ENCODE peak calls at places on chromosomes 3 and 15, in four cellular contexts. T, G, D and L are unnamed samples.

GRCh38 chr3:110459021-110459420 is 612.6 kb upstream of the NECTIN3 start:
- DNase-seq in T (no peak), G (peak), D (no peak), L (peak)

GRCh38 chr3:70086336-70086735 is 86.8 kb downstream of the SAMMSON start:
- DNase-seq in T (no peak), G (no peak), D (no peak), L (no peak)

GRCh38 chr3:47367631-47368030 is 13.2 kb upstream of the PTPN23 start:
- DNase-seq in T (no peak), G (no peak), D (no peak), L (no peak)

GRCh38 chr3:195613468-195614069 is 29.8 kb upstream of the APOD start:
- DNase-seq in T (no peak), G (no peak), D (no peak), L (no peak)

GRCh38 chr3:146100825-146101444 is 60.0 kb downstream of the PLOD2 start:
- DNase-seq in T (no peak), G (no peak), D (no peak), L (no peak)

GRCh38 chr3:49998326-49998725 is 58.4 kb downstream of the RBM6 start:
- DNase-seq in T (no peak), G (peak), D (peak), L (peak)

GRCh38 chr15:70995383-70995965 is 102.8 kb downstream of the LRRC49 start:
- DNase-seq in T (no peak), G (no peak), D (no peak), L (no peak)

GRCh38 chr3:148750296-148750695 is 52.6 kb downstream of the AGTR1 start:
- DNase-seq in T (no peak), G (no peak), D (no peak), L (no peak)

GRCh38 chr3:78870484-78870883 is 897.3 kb downstream of the ROBO1 start:
- DNase-seq in T (no peak), G (no peak), D (no peak), L (no peak)

GRCh38 chr3:138354376-138354775 is 6.0 kb downstream of the MRAS start:
- DNase-seq in T (no peak), G (no peak), D (no peak), L (no peak)

GRCh38 chr3:46214751-46215352 is 6.7 kb upstream of the CCR1 start:
- DNase-seq in T (no peak), G (no peak), D (no peak), L (no peak)

GRCh38 chr3:46447535-46447934 is 17.2 kb downstream of the LTF start:
- DNase-seq in T (no peak), G (no peak), D (no peak), L (no peak)

GRCh38 chr15:91099616-91100560 is at the start of gene SV2B:
- DNase-seq in T (peak), G (peak), D (no peak), L (no peak)

GRCh38 chr3:77259701-77260100 is 219.8 kb downstream of the ROBO2 start:
- DNase-seq in T (no peak), G (no peak), D (no peak), L (peak)

GRCh38 chr15:42364529-42364928 is 5.2 kb downstream of the CAPN3 start:
- DNase-seq in T (no peak), G (no peak), D (no peak), L (no peak)

GRCh38 chr3:134445631-134446030 is 40.2 kb downstream of the ANAPC13 start:
- DNase-seq in T (no peak), G (peak), D (no peak), L (no peak)

GRCh38 chr3:36597422-36597821 is 166.9 kb downstream of the DCLK3 start:
- DNase-seq in T (no peak), G (peak), D (peak), L (no peak)

GRCh38 chr15:42707068-42707467 is 29.9 kb downstream of the CDAN1 start:
- DNase-seq in T (peak), G (peak), D (no peak), L (no peak)

GRCh38 chr15:39497016-39497758 is 83.7 kb upstream of the THBS1 start:
- DNase-seq in T (no peak), G (no peak), D (no peak), L (no peak)

GRCh38 chr15:71275098-71275497 is 159.8 kb downstream of the THSD4 start:
- DNase-seq in T (no peak), G (peak), D (peak), L (peak)

GRCh38 chr3:106825962-106826605 is 551.2 kb upstream of the CCDC54 start:
- DNase-seq in T (no peak), G (peak), D (peak), L (no peak)

GRCh38 chr15:58528197-58528870 is 96.5 kb downstream of the LIPC start:
- DNase-seq in T (peak), G (peak), D (no peak), L (no peak)

GRCh38 chr15:65887565-65887964 is 18.3 kb downstream of the RAB11A start:
- DNase-seq in T (no peak), G (no peak), D (no peak), L (no peak)

GRCh38 chr15:85871545-85871944 is 76.8 kb upstream of the KLHL25 start:
- DNase-seq in T (no peak), G (no peak), D (no peak), L (no peak)

GRCh38 chr3:4820296-4821121 is 158.7 kb upstream of the BHLHE40 start:
- DNase-seq in T (no peak), G (no peak), D (no peak), L (no peak)

GRCh38 chr15:41872166-41872747 is 21.6 kb downstream of the SPTBN5 start:
- DNase-seq in T (no peak), G (no peak), D (no peak), L (no peak)

GRCh38 chr15:99014803-99015676 is 7.4 kb upstream of the PGPEP1L start:
- DNase-seq in T (peak), G (peak), D (no peak), L (no peak)

GRCh38 chr3:28758115-28758514 is 409.5 kb upstream of the AZI2 start:
- DNase-seq in T (no peak), G (no peak), D (no peak), L (no peak)

GRCh38 chr3:105022813-105023212 is 343.9 kb upstream of the ALCAM start:
- DNase-seq in T (no peak), G (no peak), D (no peak), L (no peak)

GRCh38 chr3:42080452-42080872 is 10.7 kb upstream of the TRAK1 start:
- DNase-seq in T (no peak), G (peak), D (no peak), L (no peak)

GRCh38 chr15:32908135-32908801 is 190.5 kb downstream of the GREM1 start:
- DNase-seq in T (no peak), G (peak), D (no peak), L (no peak)

GRCh38 chr3:132722165-132723023 is at the start of gene NPHP3:
- DNase-seq in T (peak), G (peak), D (peak), L (peak)
- TF ChIP-seq CTCF in T (no peak), G (no peak), D (no peak), L (no peak)

DNA sequence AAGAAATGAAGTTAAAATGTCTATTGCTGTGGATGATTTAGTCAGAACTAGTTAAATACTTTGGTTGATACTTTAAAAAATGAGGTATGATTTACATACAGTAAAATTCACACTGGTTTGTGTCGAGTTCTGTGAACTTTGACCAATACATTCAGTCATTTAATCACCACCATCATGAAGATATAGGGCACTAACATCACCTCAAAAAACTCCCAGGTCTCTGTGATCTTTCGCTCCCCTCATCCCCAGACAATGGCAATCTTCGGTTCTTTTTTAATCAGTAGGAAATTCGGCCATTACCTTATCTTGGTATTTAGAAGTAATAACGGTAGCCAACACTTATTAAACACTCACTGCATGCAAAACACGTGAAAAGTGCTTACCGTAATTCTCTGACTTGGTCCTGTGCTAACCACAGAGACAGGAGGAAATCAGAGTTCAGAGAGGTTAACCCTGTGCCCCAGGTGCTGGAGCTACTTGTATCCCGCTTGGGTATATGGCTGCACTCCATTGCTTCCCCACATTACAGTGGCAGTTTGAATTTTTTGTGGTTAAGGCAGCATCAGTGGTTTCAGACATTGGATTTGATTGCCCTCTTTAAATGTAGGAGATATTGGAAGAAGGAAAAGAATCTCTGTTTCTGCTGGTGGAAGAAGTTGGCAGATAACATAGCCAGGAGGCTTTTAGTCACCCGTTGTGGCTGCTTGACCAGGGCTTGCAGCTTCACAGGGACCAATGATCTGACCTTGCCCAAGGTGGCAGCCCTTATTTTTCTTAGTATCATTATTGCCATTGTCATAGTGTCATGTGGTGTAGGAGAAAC is 4.2 kb downstream of the PLCL2 start:
- DNase-seq in T (no peak), G (no peak), D (no peak), L (no peak)
- H3K4me3 ChIP-seq in T (no peak), G (no peak), D (no peak), L (no peak)

GRCh38 chr3:158788446-158788845 is 13.4 kb upstream of the MFSD1 start:
- DNase-seq in T (no peak), G (no peak), D (no peak), L (no peak)

GRCh38 chr3:158792709-158793108 is 9.1 kb upstream of the MFSD1 start:
- DNase-seq in T (no peak), G (peak), D (peak), L (no peak)

GRCh38 chr3:158785972-158786371 is 15.9 kb upstream of the MFSD1 start:
- DNase-seq in T (no peak), G (no peak), D (no peak), L (no peak)

GRCh38 chr3:158791259-158791920 is 10.5 kb upstream of the MFSD1 start:
- DNase-seq in T (peak), G (peak), D (peak), L (no peak)

GRCh38 chr3:158789592-158789991 is 12.3 kb upstream of the MFSD1 start:
- DNase-seq in T (no peak), G (no peak), D (no peak), L (no peak)
- TF ChIP-seq CTCF in T (no peak), G (peak), D (peak), L (peak)

DNA sequence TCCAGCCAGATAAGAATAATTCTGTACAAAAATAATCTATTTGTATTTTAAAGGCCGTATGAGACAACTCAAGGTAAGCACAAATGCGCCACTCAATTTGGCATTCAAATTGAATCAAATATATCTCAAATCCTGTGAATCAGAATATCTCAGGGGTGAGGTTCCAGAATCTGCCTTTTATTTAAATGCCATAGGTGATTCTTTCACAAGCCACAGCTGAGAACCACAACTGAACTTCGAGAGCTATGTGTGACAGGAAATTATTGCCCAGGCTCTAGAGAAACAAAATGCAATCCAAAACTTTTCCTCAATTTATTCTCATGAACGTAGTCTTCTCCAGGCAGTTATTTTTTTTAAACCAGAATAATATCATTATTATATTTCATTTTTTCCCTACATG is 11.9 kb downstream of the ATP8B4 start:
- DNase-seq in T (no peak), G (no peak), D (no peak), L (no peak)
- H3K4me3 ChIP-seq in T (no peak), G (no peak), D (no peak), L (no peak)

DNA sequence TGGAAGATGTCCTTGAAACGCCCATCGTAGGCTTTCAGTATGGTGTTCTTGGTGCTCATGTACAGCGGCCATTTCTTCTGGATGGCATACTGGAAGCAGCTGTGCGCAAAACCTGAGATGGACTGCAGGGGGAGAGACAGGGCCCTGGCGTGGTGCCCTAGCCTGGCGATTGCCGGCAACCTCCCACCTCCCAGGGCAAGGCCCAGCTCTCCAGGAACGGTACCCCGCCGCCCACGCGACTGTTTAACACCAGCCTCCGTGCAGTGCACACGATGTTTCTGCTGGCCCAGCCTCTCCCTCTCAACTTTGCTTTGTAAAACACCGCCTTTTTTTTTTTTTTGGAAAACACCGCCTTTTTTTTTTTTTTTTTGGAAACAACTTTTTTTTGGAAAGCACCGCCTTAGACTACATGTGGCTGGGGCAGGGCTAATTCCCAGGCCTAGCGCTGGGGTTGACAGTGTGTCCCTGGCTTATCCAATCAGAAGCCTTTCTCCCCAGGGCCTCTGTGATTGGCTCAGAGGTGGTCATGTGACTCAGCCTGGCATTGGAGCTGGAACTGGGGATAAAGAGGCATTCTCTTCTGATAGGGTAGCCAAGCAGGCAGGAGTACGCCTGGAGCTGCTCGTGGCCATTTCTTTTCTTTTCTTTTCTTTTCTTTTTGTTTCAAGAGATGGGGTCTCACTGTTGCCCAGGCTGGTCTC is 14.7 kb downstream of the IDH2 start:
- DNase-seq in T (peak), G (no peak), D (no peak), L (no peak)
- TF ChIP-seq CTCF in T (no peak), G (peak), D (peak), L (peak)

GRCh38 chr3:181464033-181464694 is 247.6 kb upstream of the SOX2 start:
- DNase-seq in T (no peak), G (no peak), D (no peak), L (no peak)
- H3K4me3 ChIP-seq in T (no peak), G (no peak), D (no peak), L (no peak)

DNA sequence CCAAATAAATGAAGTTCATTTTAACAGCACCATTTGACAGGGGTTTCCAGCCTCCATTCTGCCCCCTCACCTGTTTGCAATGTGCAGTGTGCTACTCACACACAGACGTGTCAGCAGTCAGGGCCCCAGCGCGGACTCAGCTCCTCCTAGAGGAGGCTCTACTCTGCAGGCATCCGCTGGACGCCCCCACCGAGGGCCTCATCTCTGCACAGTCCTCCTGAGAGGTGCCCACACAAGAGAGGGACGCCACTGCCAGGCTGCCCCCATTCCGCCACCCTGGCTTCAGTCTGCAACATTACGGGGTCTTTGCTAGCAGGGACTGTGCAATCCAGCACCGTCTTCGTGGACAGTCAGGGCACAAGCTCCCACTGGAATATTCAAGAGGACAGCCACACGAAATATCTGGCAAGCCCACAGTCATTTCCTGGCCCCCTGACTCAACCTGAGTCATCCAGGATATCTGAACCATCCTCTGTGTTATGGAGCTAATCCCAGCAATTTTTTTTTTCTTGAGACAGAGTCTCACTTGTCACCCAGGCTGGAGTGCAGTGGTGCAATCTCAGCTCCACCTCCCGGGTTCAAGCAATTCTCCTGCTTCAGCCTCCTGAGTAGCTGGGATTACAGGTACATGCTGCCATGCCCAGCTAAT is 255.0 kb downstream of the OCA2 start:
- DNase-seq in T (no peak), G (peak), D (peak), L (no peak)
- TF ChIP-seq CTCF in T (no peak), G (no peak), D (no peak), L (no peak)